ENCODE peak calls at places on chromosomes 6 and 20, in four cellular contexts. One of them, this sample, is unnamed.

GRCh38 chr6:134373282-134373922 is 55.5 kb upstream of the SGK1 start:
- DNase-seq in GM23248: peak; percentile 87
- DNase-seq in cardiac muscle cell: no peak
- DNase-seq in lung: no peak
- DNase-seq in this sample: no peak

GRCh38 chr6:101110814-101111213 is 229.7 kb upstream of the ASCC3 start:
- DNase-seq in GM23248: peak; percentile 0
- DNase-seq in lung: no peak
- DNase-seq in cardiac muscle cell: no peak
- DNase-seq in this sample: no peak

GRCh38 chr20:38337561-38338140 is 8.6 kb upstream of the LBP start:
- DNase-seq in GM23248: peak; percentile 21
- DNase-seq in lung: no peak
- DNase-seq in cardiac muscle cell: peak; percentile 30
- DNase-seq in this sample: no peak

GRCh38 chr6:140586426-140587061 is 1212.1 kb upstream of the CITED2 start:
- DNase-seq in GM23248: no peak
- DNase-seq in lung: no peak
- DNase-seq in cardiac muscle cell: no peak
- DNase-seq in this sample: no peak

GRCh38 chr6:157033428-157034140 is 256.4 kb downstream of the ARID1B start:
- DNase-seq in cardiac muscle cell: no peak
- DNase-seq in GM23248: peak; percentile 52
- DNase-seq in lung: no peak
- DNase-seq in this sample: no peak

GRCh38 chr20:12570371-12570770 is 438.4 kb upstream of the SPTLC3 start:
- DNase-seq in lung: no peak
- DNase-seq in cardiac muscle cell: peak; percentile 66
- DNase-seq in GM23248: no peak
- DNase-seq in this sample: no peak

GRCh38 chr6:148999501-148999900 is 252.7 kb downstream of the UST start:
- DNase-seq in cardiac muscle cell: no peak
- DNase-seq in GM23248: peak; percentile 74
- DNase-seq in lung: no peak
- DNase-seq in this sample: no peak

GRCh38 chr6:139909992-139910391 is 535.5 kb upstream of the CITED2 start:
- DNase-seq in lung: no peak
- DNase-seq in cardiac muscle cell: no peak
- DNase-seq in GM23248: no peak
- DNase-seq in this sample: no peak

GRCh38 chr6:14365393-14365792 is 247.8 kb downstream of the CD83 start:
- DNase-seq in GM23248: peak; percentile 61
- DNase-seq in lung: no peak
- DNase-seq in cardiac muscle cell: no peak
- DNase-seq in this sample: no peak

GRCh38 chr20:33203444-33203843 is 13.7 kb upstream of the BPIFA3 start:
- DNase-seq in lung: no peak
- DNase-seq in GM23248: no peak
- DNase-seq in cardiac muscle cell: no peak
- DNase-seq in this sample: no peak

GRCh38 chr6:138989098-138989983 is 1.3 kb upstream of the REPS1 start:
- DNase-seq in GM23248: no peak
- DNase-seq in lung: no peak
- DNase-seq in cardiac muscle cell: no peak
- DNase-seq in this sample: no peak

GRCh38 chr6:151065027-151065815 is 174.5 kb upstream of the AKAP12 start:
- DNase-seq in cardiac muscle cell: no peak
- DNase-seq in GM23248: no peak
- DNase-seq in lung: no peak
- DNase-seq in this sample: no peak

GRCh38 chr6:73694711-73695411 is 1.1 kb upstream of the CD109 start:
- DNase-seq in cardiac muscle cell: no peak
- DNase-seq in lung: no peak
- DNase-seq in GM23248: peak; percentile 88
- DNase-seq in this sample: no peak

GRCh38 chr6:7108964-7109836 is 1.4 kb downstream of the RREB1 start:
- DNase-seq in cardiac muscle cell: peak; percentile 74
- DNase-seq in GM23248: peak; percentile 92
- DNase-seq in lung: peak; percentile 62
- DNase-seq in this sample: peak; percentile 73

GRCh38 chr20:62040381-62040922 is 25.2 kb downstream of the TAF4 start:
- DNase-seq in cardiac muscle cell: no peak
- DNase-seq in lung: no peak
- DNase-seq in GM23248: no peak
- DNase-seq in this sample: no peak

GRCh38 chr20:8875586-8875985 is 193.3 kb upstream of the PLCB4 start:
- DNase-seq in lung: no peak
- DNase-seq in GM23248: peak; percentile 3
- DNase-seq in cardiac muscle cell: no peak
- DNase-seq in this sample: no peak

GRCh38 chr6:107578642-107579332 is 88.9 kb downstream of the SOBP start:
- DNase-seq in lung: no peak
- DNase-seq in GM23248: no peak
- DNase-seq in cardiac muscle cell: no peak
- DNase-seq in this sample: no peak

GRCh38 chr6:106918128-106918527 is 56.4 kb downstream of the CD24 start:
- DNase-seq in GM23248: no peak
- DNase-seq in cardiac muscle cell: no peak
- DNase-seq in lung: no peak
- DNase-seq in this sample: no peak

GRCh38 chr6:54431466-54431865 is 123.2 kb downstream of the TINAG start:
- DNase-seq in cardiac muscle cell: no peak
- DNase-seq in GM23248: peak; percentile 46
- DNase-seq in lung: no peak
- DNase-seq in this sample: no peak

GRCh38 chr6:95543798-95544197 is 33.5 kb upstream of the MANEA start:
- DNase-seq in GM23248: no peak
- DNase-seq in cardiac muscle cell: no peak
- DNase-seq in lung: no peak
- DNase-seq in this sample: no peak

GRCh38 chr6:35073211-35073610 is 67.9 kb downstream of the TCP11 start:
- DNase-seq in lung: no peak
- DNase-seq in cardiac muscle cell: no peak
- DNase-seq in GM23248: no peak
- DNase-seq in this sample: no peak

GRCh38 chr6:168221000-168221399 is 98.6 kb downstream of the DACT2 start:
- DNase-seq in lung: no peak
- DNase-seq in GM23248: no peak
- DNase-seq in cardiac muscle cell: no peak
- DNase-seq in this sample: no peak

GRCh38 chr6:40894962-40895799 is 143.8 kb downstream of the UNC5CL start:
- DNase-seq in cardiac muscle cell: peak; percentile 78
- DNase-seq in GM23248: peak; percentile 81
- DNase-seq in lung: peak; percentile 56
- DNase-seq in this sample: no peak

GRCh38 chr20:23117738-23118137 is 31.6 kb upstream of the CD93 start:
- DNase-seq in GM23248: no peak
- DNase-seq in cardiac muscle cell: no peak
- DNase-seq in lung: no peak
- DNase-seq in this sample: no peak

GRCh38 chr6:28803337-28803709 is 120.5 kb downstream of the TRIM27 start:
- DNase-seq in GM23248: no peak
- DNase-seq in lung: no peak
- DNase-seq in cardiac muscle cell: no peak
- DNase-seq in this sample: no peak
- H3K4me3 ChIP-seq in GM23248: no peak overlapping the region
- H3K4me3 ChIP-seq in lung: no peak overlapping the region
- H3K4me3 ChIP-seq in cardiac muscle cell: no peak overlapping the region
- H3K4me3 ChIP-seq in this sample: no peak overlapping the region

GRCh38 chr20:13648291-13648690 is 9.6 kb upstream of the TASP1 start:
- DNase-seq in GM23248: no peak
- DNase-seq in lung: no peak
- DNase-seq in cardiac muscle cell: no peak
- DNase-seq in this sample: no peak

GRCh38 chr20:13654463-13655023 is 15.8 kb upstream of the TASP1 start:
- DNase-seq in cardiac muscle cell: no peak
- DNase-seq in GM23248: no peak
- DNase-seq in lung: no peak
- DNase-seq in this sample: no peak

GRCh38 chr20:13650474-13650873 is 11.7 kb upstream of the TASP1 start:
- DNase-seq in lung: no peak
- DNase-seq in cardiac muscle cell: no peak
- DNase-seq in GM23248: no peak
- DNase-seq in this sample: no peak

GRCh38 chr20:13648872-13649271 is 10.1 kb upstream of the TASP1 start:
- DNase-seq in lung: no peak
- DNase-seq in cardiac muscle cell: no peak
- DNase-seq in GM23248: no peak
- DNase-seq in this sample: no peak

DNA sequence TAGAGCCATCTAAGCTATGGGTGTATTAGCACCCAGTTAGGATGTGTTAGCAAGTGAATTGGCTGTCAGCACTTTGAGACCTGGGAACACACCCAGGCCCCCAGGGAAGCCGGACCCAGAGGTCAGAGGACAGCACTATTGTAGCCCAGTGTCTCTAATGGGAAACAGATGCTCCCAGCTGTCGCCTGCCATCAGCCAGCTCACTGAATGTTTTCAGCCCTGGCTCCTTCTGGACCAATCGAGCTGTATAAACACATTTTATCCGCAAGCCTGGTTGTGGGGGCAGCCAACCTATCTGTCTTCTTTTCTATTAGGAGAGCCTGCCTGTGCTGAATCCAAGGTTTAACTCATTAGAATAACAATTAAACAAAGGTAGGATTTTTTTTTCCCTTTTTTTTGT is 10.8 kb upstream of the TASP1 start:
- DNase-seq in lung: peak; percentile 48
- DNase-seq in GM23248: peak; percentile 39
- DNase-seq in cardiac muscle cell: no peak
- DNase-seq in this sample: peak; percentile 31
- H3K27ac ChIP-seq in lung: no peak overlapping the region
- H3K27ac ChIP-seq in GM23248: no peak overlapping the region
- H3K27ac ChIP-seq in cardiac muscle cell: no peak overlapping the region
- H3K27ac ChIP-seq in this sample: no peak overlapping the region

GRCh38 chr6:5749016-5749665 is 257.6 kb downstream of the NRN1 start:
- DNase-seq in cardiac muscle cell: no peak
- DNase-seq in GM23248: no peak
- DNase-seq in lung: no peak
- DNase-seq in this sample: no peak
- H3K4me3 ChIP-seq in cardiac muscle cell: no peak overlapping the region
- H3K4me3 ChIP-seq in GM23248: no peak overlapping the region
- H3K4me3 ChIP-seq in lung: no peak overlapping the region
- H3K4me3 ChIP-seq in this sample: no peak overlapping the region

GRCh38 chr20:431012-431904 is 23.2 kb downstream of the RBCK1 start:
- DNase-seq in cardiac muscle cell: peak; percentile 73
- DNase-seq in GM23248: peak; percentile 66
- DNase-seq in lung: peak; percentile 58
- DNase-seq in this sample: no peak
- H3K27ac ChIP-seq in cardiac muscle cell: no peak overlapping the region
- H3K27ac ChIP-seq in GM23248: no peak overlapping the region
- H3K27ac ChIP-seq in lung: no peak overlapping the region
- H3K27ac ChIP-seq in this sample: no peak overlapping the region

GRCh38 chr6:25878721-25879322 is 4.8 kb upstream of the SLC17A3 start:
- DNase-seq in lung: no peak
- DNase-seq in cardiac muscle cell: no peak
- DNase-seq in GM23248: no peak
- DNase-seq in this sample: no peak

GRCh38 chr6:25883536-25883935 is 9.5 kb upstream of the SLC17A3 start:
- DNase-seq in cardiac muscle cell: no peak
- DNase-seq in lung: no peak
- DNase-seq in GM23248: peak; percentile 22
- DNase-seq in this sample: no peak

GRCh38 chr6:25880601-25881000 is 6.6 kb upstream of the SLC17A3 start:
- DNase-seq in GM23248: no peak
- DNase-seq in lung: no peak
- DNase-seq in cardiac muscle cell: no peak
- DNase-seq in this sample: no peak

GRCh38 chr6:25883991-25884390 is 9.9 kb upstream of the SLC17A3 start:
- DNase-seq in GM23248: peak; percentile 77
- DNase-seq in cardiac muscle cell: no peak
- DNase-seq in lung: no peak
- DNase-seq in this sample: no peak

DNA sequence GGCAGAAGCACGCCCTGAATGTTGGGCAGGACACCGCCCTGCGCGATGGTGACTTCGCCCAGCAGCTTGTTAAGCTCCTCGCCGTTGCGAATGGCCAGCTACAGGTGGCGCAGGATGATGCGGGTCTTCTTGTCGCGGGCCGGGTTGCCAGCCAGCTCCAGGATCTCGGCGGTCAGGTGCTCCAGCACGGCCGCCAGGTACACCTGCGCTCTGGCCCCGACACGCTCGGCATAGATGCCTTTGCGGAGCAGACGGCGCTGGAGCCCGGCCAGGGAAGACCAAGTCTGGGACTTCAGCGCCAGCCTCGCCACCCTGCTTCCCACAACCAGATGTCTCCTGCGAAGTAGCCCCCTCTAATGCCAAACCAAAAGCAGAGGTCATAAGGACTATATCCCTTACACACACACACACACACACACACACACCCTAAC is 8.0 kb upstream of the SLC17A3 start:
- DNase-seq in cardiac muscle cell: peak; percentile 30
- DNase-seq in lung: no peak
- DNase-seq in GM23248: no peak
- DNase-seq in this sample: no peak
- H3K4me3 ChIP-seq in cardiac muscle cell: no peak overlapping the region
- H3K4me3 ChIP-seq in lung: no peak overlapping the region
- H3K4me3 ChIP-seq in GM23248: no peak overlapping the region
- H3K4me3 ChIP-seq in this sample: peak overlapping the region; percentile 6